ENCODE peak calls at places on chromosome 15, in four cellular contexts. K, P, M and Z are unnamed samples.

GRCh38 chr15:58179741-58180381 is 41.7 kb downstream of the AQP9 start:
- DNase-seq in K (no peak), P (no peak), M (no peak), Z (no peak)

GRCh38 chr15:38708672-38709188 is 144.1 kb upstream of the RASGRP1 start:
- DNase-seq in M (no peak), K (no peak), P (no peak), Z (no peak)

GRCh38 chr15:36448418-36448817 is 131.0 kb upstream of the CDIN1 start:
- DNase-seq in M (no peak), K (no peak), P (no peak), Z (no peak)

GRCh38 chr15:31267161-31268107 is 59.2 kb upstream of the KLF13 start:
- DNase-seq in K (peak; percentile 6), M (peak; percentile 33), P (peak; percentile 28), Z (no peak)

GRCh38 chr15:41971893-41972340 is 440 bp downstream of the EHD4 start:
- DNase-seq in M (no peak), K (peak; percentile 38), P (no peak), Z (no peak)

GRCh38 chr15:65409284-65409631 is 13.5 kb downstream of the IGDCC4 start:
- DNase-seq in P (no peak), M (no peak), K (no peak), Z (no peak)

GRCh38 chr15:36954486-36954885 is 145.9 kb downstream of the MEIS2 start:
- DNase-seq in P (no peak), K (no peak), M (no peak), Z (no peak)

GRCh38 chr15:99749386-99749785 is 16.1 kb upstream of the LYSMD4 start:
- DNase-seq in K (no peak), P (no peak), M (no peak), Z (no peak)

GRCh38 chr15:54840999-54841398 is 355.7 kb downstream of the RSL24D1 start:
- DNase-seq in M (no peak), P (no peak), K (no peak), Z (no peak)

GRCh38 chr15:29736745-29737023 is 85.6 kb downstream of the TJP1 start:
- DNase-seq in K (no peak), P (no peak), M (no peak), Z (peak; percentile 35)

GRCh38 chr15:47185222-47185800 is 532.0 kb upstream of the SEMA6D start:
- DNase-seq in K (no peak), M (no peak), P (no peak), Z (no peak)

GRCh38 chr15:29124581-29125381 is 144.8 kb downstream of the NSMCE3 start:
- DNase-seq in P (no peak), M (no peak), K (no peak), Z (no peak)

GRCh38 chr15:89081878-89082277 is 6.4 kb upstream of the ABHD2 start:
- DNase-seq in K (no peak), P (no peak), M (no peak), Z (no peak)

GRCh38 chr15:93030430-93031102 is 58.4 kb downstream of the RGMA start:
- DNase-seq in P (peak; percentile 83), K (peak; percentile 85), M (peak; percentile 80), Z (peak; percentile 79)

GRCh38 chr15:38260077-38260476 is 7.4 kb downstream of the SPRED1 start:
- DNase-seq in M (no peak), K (no peak), P (no peak), Z (no peak)

GRCh38 chr15:36323607-36324006 is 255.8 kb upstream of the CDIN1 start:
- DNase-seq in K (no peak), M (no peak), P (no peak), Z (no peak)

GRCh38 chr15:81072551-81072950 is 61.5 kb upstream of the CFAP161 start:
- DNase-seq in P (no peak), K (no peak), M (no peak), Z (no peak)

GRCh38 chr15:81506936-81507335 is 132.9 kb upstream of the TMC3 start:
- DNase-seq in P (no peak), K (no peak), M (no peak), Z (no peak)

GRCh38 chr15:27398631-27399030 is 427.6 kb downstream of the GABRG3 start:
- DNase-seq in M (no peak), P (no peak), K (no peak), Z (no peak)

GRCh38 chr15:58203537-58203936 is 65.4 kb downstream of the AQP9 start:
- DNase-seq in K (no peak), M (no peak), P (no peak), Z (no peak)

GRCh38 chr15:94008101-94009080 is 223.0 kb upstream of the MCTP2 start:
- DNase-seq in K (no peak), M (no peak), P (no peak), Z (no peak)

GRCh38 chr15:76337047-76337738 is 620 bp downstream of the ISL2 start:
- DNase-seq in P (no peak), K (no peak), M (no peak), Z (no peak)
- H3K27me3 ChIP-seq in P (peaks cover 89% of the 10 kb centered on the region), K (peaks cover 20% of the 10 kb centered on the region), M (peaks cover 3% of the 10 kb centered on the region), Z (peaks cover 60% of the 10 kb centered on the region)

DNA sequence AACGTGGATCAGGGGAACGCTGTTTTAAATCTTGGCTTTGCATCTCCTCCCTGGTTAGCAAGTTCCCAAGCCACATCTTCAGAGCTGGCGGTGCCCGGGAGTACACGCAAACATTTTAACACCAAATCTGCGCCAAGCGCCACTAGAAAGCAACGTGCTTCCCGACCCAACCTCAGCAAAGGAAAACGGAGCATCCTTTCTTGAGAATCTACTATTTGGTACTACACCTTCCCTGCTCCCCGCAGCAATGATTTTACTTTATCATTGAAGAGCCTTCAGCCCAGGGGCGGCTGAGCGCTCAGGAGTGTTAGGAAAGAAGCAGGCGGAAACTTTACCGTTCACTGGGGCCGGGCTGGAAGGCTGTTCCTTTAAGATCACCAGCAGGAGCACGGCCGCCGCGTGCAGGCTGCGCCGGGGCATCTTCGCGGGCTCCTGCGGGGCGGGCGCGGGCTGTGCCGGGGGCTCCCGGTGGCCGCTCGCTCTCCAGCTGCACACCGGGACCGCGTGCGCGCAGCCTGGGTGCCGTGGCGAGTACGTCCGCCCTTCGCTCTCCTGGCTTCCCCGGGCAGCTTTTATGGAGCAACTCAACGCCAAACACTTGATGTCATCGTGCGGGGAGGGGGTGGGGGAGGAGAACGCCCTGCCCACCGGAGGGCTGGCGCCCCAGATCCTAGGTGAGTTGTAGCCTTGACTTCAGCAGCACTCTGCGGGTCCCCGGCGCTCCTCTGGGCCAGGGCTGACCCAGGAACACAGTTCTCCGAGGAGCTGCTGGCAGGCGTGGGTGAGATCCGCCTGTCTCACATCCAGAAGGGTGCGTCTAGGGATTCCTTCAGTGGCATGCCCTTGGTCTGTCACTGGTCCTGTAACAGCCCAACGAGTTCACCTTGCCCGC is at the start of gene CA12:
- DNase-seq in P (peak; percentile 37), K (no peak), M (no peak), Z (peak; percentile 74)
- H3K4me3 ChIP-seq in P (peak within 1 kb of the TSS; percentile 61), K (peak within 1 kb of the TSS; percentile 40), M (no peak within 1 kb of the TSS), Z (no peak within 1 kb of the TSS)

DNA sequence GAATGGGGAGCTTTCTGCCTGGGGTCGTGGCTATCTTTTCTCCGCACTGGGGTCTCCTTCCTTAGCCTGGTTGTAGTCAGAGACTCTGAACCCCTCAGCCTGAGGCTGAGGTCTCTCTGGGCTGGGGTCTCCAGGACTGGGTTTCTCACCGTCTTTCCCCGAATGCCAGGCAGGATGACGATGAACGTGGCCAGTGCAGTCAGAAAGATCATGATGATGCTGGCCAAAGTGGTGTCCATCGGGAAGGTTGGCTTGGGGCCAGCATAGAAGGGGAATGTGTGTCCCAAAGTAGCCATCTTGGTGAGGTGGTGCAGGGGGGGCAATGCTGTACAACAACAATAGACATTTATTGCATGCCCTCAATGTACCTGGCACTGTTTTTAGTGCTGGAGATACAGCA is 7.0 kb downstream of the DUOXA1 start:
- DNase-seq in K (no peak), M (no peak), P (no peak), Z (no peak)
- H3K27me3 ChIP-seq in K (no peaks in the 10 kb centered on the region), M (peaks cover 8% of the 10 kb centered on the region), P (peaks cover 16% of the 10 kb centered on the region), Z (no peaks in the 10 kb centered on the region)

DNA sequence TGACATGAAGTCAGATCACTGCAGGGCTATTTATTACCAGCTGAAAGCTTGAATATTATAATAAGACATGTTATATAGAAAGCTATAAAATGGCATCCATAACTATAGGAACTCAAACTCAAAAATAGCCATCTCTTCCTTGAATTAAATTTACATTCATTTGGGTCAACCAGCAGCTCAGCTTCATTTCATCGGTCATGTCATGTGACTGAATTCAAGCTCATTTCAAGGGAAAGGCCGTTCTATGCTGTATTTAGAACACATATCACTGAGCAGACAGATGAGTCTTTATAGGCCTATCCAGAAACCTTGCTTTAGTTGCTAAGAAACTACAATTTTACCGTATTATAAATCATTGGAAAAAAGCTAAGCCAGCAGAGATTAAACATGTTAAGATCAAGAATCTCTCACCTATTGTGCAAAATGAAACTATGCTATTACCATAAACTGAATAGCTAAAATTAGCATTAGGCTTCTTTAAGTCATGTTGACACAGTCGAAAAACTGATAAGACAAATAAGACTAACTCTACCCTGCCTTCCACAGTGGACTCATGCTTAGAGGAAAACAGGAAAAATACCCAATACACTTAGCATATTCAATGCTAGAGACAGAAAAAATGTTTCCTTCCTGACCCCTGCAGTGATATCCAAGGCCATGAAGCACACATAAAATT is 2.3 kb downstream of the NPTN start:
- DNase-seq in M (no peak), K (no peak), P (no peak), Z (no peak)
- H3K4me3 ChIP-seq in M (no peak overlapping the region), K (no peak overlapping the region), P (peak overlapping the region; percentile 96), Z (no peak overlapping the region)

GRCh38 chr15:96412919-96413231 is 82.4 kb downstream of the NR2F2 start:
- DNase-seq in M (no peak), P (no peak), K (no peak), Z (no peak)

GRCh38 chr15:96414875-96415274 is 84.4 kb downstream of the NR2F2 start:
- DNase-seq in P (no peak), M (no peak), K (no peak), Z (no peak)

GRCh38 chr15:96411056-96412031 is 80.8 kb downstream of the NR2F2 start:
- DNase-seq in P (no peak), K (no peak), M (no peak), Z (no peak)

GRCh38 chr15:96410175-96411055 is 79.9 kb downstream of the NR2F2 start:
- DNase-seq in P (no peak), M (no peak), K (no peak), Z (no peak)

GRCh38 chr15:96412045-96412918 is 81.8 kb downstream of the NR2F2 start:
- DNase-seq in K (no peak), M (no peak), P (no peak), Z (no peak)
- H3K27me3 ChIP-seq in K (no peaks in the 10 kb centered on the region), M (peaks cover 8% of the 10 kb centered on the region), P (peaks cover 98% of the 10 kb centered on the region), Z (no peaks in the 10 kb centered on the region)

GRCh38 chr15:26083457-26084350 is 220.6 kb upstream of the ATP10A start:
- DNase-seq in M (no peak), K (no peak), P (no peak), Z (no peak)
- H3K4me3 ChIP-seq in M (no peak overlapping the region), K (no peak overlapping the region), P (peak overlapping the region; percentile 82), Z (no peak overlapping the region)